ENCODE peak calls at places on chromosomes 7 and 10, in five cellular contexts. S is activated T-helper 9 cell treated with anti-CD3 and anti-CD28 coated beads, Interleukin-2, amount 50 U/mL, for 16 hours; Q is mucosa of descending colon; R is amniotic epithelial cell; Y is ELR. D is an unnamed sample.

GRCh38 chr10:128087884-128088695 is 38.1 kb downstream of the MKI67 start:
- DNase-seq in S (no peak), Q (no peak), R (no peak), Y (no peak), D (no peak)

GRCh38 chr7:19663816-19664531 is 44.9 kb downstream of the POLR1F start:
- DNase-seq in S (no peak), Q (no peak), R (no peak), Y (peak; percentile 9), D (no peak)

GRCh38 chr7:128932862-128933821 is 4.6 kb upstream of the IRF5 start:
- DNase-seq in S (no peak), Q (peak; percentile 37), R (no peak), Y (peak; percentile 23), D (no peak)

GRCh38 chr7:103540986-103541385 is 95.0 kb upstream of the SLC26A5 start:
- DNase-seq in S (no peak), Q (no peak), R (no peak), Y (no peak), D (peak; percentile 3)

GRCh38 chr7:23373151-23374004 is 74.2 kb downstream of the MALSU1 start:
- DNase-seq in S (peak; percentile 23), Q (no peak), R (no peak), Y (peak; percentile 53), D (no peak)

GRCh38 chr7:73892003-73892975 is 31.3 kb downstream of the TMEM270 start:
- DNase-seq in S (no peak), Q (no peak), R (peak; percentile 55), Y (peak; percentile 70), D (peak; percentile 64)

GRCh38 chr7:50212666-50213621 is 91.6 kb upstream of the IKZF1 start:
- DNase-seq in S (no peak), Q (no peak), R (no peak), Y (no peak), D (no peak)

GRCh38 chr10:126851414-126851813 is 53.8 kb upstream of the DOCK1 start:
- DNase-seq in S (no peak), Q (no peak), R (no peak), Y (no peak), D (no peak)

GRCh38 chr7:155799514-155799913 is 12.7 kb downstream of the SHH start:
- DNase-seq in S (no peak), Q (no peak), R (peak; percentile 36), Y (no peak), D (peak; percentile 19)

GRCh38 chr7:90856317-90857072 is 260.4 kb downstream of the CDK14 start:
- DNase-seq in S (no peak), Q (no peak), R (peak; percentile 34), Y (no peak), D (no peak)

GRCh38 chr10:117663750-117664149 is 121.2 kb downstream of the EMX2 start:
- DNase-seq in S (no peak), Q (no peak), R (peak; percentile 47), Y (peak; percentile 84), D (peak; percentile 97)

GRCh38 chr7:43584200-43584586 is 1.3 kb downstream of the STK17A start:
- DNase-seq in S (peak; percentile 8), Q (no peak), R (peak; percentile 87), Y (peak; percentile 78), D (peak; percentile 88)

GRCh38 chr10:118042827-118043242 is 3.9 kb downstream of the RAB11FIP2 start:
- DNase-seq in S (no peak), Q (no peak), R (no peak), Y (peak; percentile 6), D (no peak)

GRCh38 chr10:24215603-24216002 is 6.7 kb downstream of the KIAA1217 start:
- DNase-seq in S (no peak), Q (no peak), R (no peak), Y (no peak), D (no peak)

GRCh38 chr7:8365499-8366110 is 67.8 kb upstream of the NXPH1 start:
- DNase-seq in S (no peak), Q (no peak), R (no peak), Y (peak; percentile 13), D (peak; percentile 1)

GRCh38 chr7:105866124-105866801 is 10.1 kb downstream of the ATXN7L1 start:
- DNase-seq in S (no peak), Q (no peak), R (no peak), Y (no peak), D (no peak)

GRCh38 chr10:64363687-64364086 is 842.5 kb downstream of the REEP3 start:
- DNase-seq in S (no peak), Q (no peak), R (no peak), Y (no peak), D (no peak)

D was measured in GM23248.